ENCODE peak calls at places on chromosome 16, in eight cellular contexts. One of them, this sample, is unnamed.

GRCh38 chr16:84482001-84482891 is 22.2 kb downstream of the MEAK7 start:
- DNase-seq in Panc1: no peak
- DNase-seq in psoas muscle: no peak
- DNase-seq in astrocyte of the spinal cord: no peak
- DNase-seq in mucosa of descending colon: no peak
- DNase-seq in hepatocyte: peak
- DNase-seq in CD4-positive, alpha-beta T cell: no peak
- DNase-seq in NB4: no peak
- DNase-seq in this sample: no peak

GRCh38 chr16:49636608-49637007 is 219.3 kb downstream of the ZNF423 start:
- DNase-seq in hepatocyte: no peak
- DNase-seq in mucosa of descending colon: no peak
- DNase-seq in NB4: no peak
- DNase-seq in psoas muscle: peak
- DNase-seq in astrocyte of the spinal cord: no peak
- DNase-seq in CD4-positive, alpha-beta T cell: no peak
- DNase-seq in Panc1: no peak
- DNase-seq in this sample: no peak

GRCh38 chr16:89897204-89897603 is 21.5 kb upstream of the MC1R start:
- DNase-seq in mucosa of descending colon: no peak
- DNase-seq in CD4-positive, alpha-beta T cell: no peak
- DNase-seq in Panc1: no peak
- DNase-seq in hepatocyte: no peak
- DNase-seq in astrocyte of the spinal cord: no peak
- DNase-seq in NB4: no peak
- DNase-seq in psoas muscle: peak
- DNase-seq in this sample: no peak

GRCh38 chr16:6892961-6893360 is 439.7 kb upstream of the RBFOX1 start:
- DNase-seq in psoas muscle: no peak
- DNase-seq in astrocyte of the spinal cord: no peak
- DNase-seq in mucosa of descending colon: no peak
- DNase-seq in CD4-positive, alpha-beta T cell: no peak
- DNase-seq in hepatocyte: no peak
- DNase-seq in NB4: no peak
- DNase-seq in Panc1: no peak
- DNase-seq in this sample: no peak

GRCh38 chr16:22291860-22292692 is 5.1 kb upstream of the POLR3E start:
- DNase-seq in astrocyte of the spinal cord: peak
- DNase-seq in mucosa of descending colon: no peak
- DNase-seq in hepatocyte: no peak
- DNase-seq in Panc1: no peak
- DNase-seq in CD4-positive, alpha-beta T cell: no peak
- DNase-seq in NB4: no peak
- DNase-seq in psoas muscle: no peak
- DNase-seq in this sample: peak

GRCh38 chr16:56932588-56933265 is 785 bp downstream of the HERPUD1 start:
- DNase-seq in astrocyte of the spinal cord: peak
- DNase-seq in Panc1: peak
- DNase-seq in hepatocyte: peak
- DNase-seq in NB4: peak
- DNase-seq in psoas muscle: peak
- DNase-seq in CD4-positive, alpha-beta T cell: peak
- DNase-seq in mucosa of descending colon: peak
- DNase-seq in this sample: peak

GRCh38 chr16:5315914-5316313 is 218.3 kb upstream of the EEF2KMT start:
- DNase-seq in astrocyte of the spinal cord: no peak
- DNase-seq in Panc1: no peak
- DNase-seq in mucosa of descending colon: no peak
- DNase-seq in CD4-positive, alpha-beta T cell: no peak
- DNase-seq in NB4: no peak
- DNase-seq in hepatocyte: no peak
- DNase-seq in psoas muscle: no peak
- DNase-seq in this sample: no peak

GRCh38 chr16:79758615-79759346 is 158.2 kb upstream of the MAF start:
- DNase-seq in CD4-positive, alpha-beta T cell: no peak
- DNase-seq in Panc1: no peak
- DNase-seq in mucosa of descending colon: no peak
- DNase-seq in hepatocyte: peak
- DNase-seq in psoas muscle: no peak
- DNase-seq in astrocyte of the spinal cord: peak
- DNase-seq in NB4: no peak
- DNase-seq in this sample: no peak

GRCh38 chr16:83623091-83623730 is 184.6 kb upstream of the HSBP1 start:
- DNase-seq in psoas muscle: no peak
- DNase-seq in CD4-positive, alpha-beta T cell: no peak
- DNase-seq in mucosa of descending colon: no peak
- DNase-seq in astrocyte of the spinal cord: no peak
- DNase-seq in NB4: no peak
- DNase-seq in hepatocyte: no peak
- DNase-seq in Panc1: no peak
- DNase-seq in this sample: no peak

GRCh38 chr16:29025735-29026134 is 40.9 kb downstream of the LAT start:
- DNase-seq in psoas muscle: no peak
- DNase-seq in CD4-positive, alpha-beta T cell: no peak
- DNase-seq in NB4: no peak
- DNase-seq in hepatocyte: no peak
- DNase-seq in astrocyte of the spinal cord: no peak
- DNase-seq in Panc1: no peak
- DNase-seq in mucosa of descending colon: no peak
- DNase-seq in this sample: no peak

GRCh38 chr16:5336898-5337297 is 239.3 kb upstream of the EEF2KMT start:
- DNase-seq in hepatocyte: no peak
- DNase-seq in CD4-positive, alpha-beta T cell: no peak
- DNase-seq in psoas muscle: no peak
- DNase-seq in NB4: no peak
- DNase-seq in astrocyte of the spinal cord: no peak
- DNase-seq in Panc1: no peak
- DNase-seq in mucosa of descending colon: no peak
- DNase-seq in this sample: no peak

GRCh38 chr16:30490210-30490609 is 17.7 kb downstream of the ITGAL start:
- DNase-seq in CD4-positive, alpha-beta T cell: no peak
- DNase-seq in Panc1: no peak
- DNase-seq in psoas muscle: no peak
- DNase-seq in NB4: no peak
- DNase-seq in hepatocyte: no peak
- DNase-seq in mucosa of descending colon: no peak
- DNase-seq in astrocyte of the spinal cord: no peak
- DNase-seq in this sample: peak

GRCh38 chr16:21523411-21524067 is 75.8 kb upstream of the METTL9 start:
- DNase-seq in CD4-positive, alpha-beta T cell: no peak
- DNase-seq in hepatocyte: no peak
- DNase-seq in astrocyte of the spinal cord: no peak
- DNase-seq in NB4: no peak
- DNase-seq in Panc1: no peak
- DNase-seq in mucosa of descending colon: no peak
- DNase-seq in psoas muscle: no peak
- DNase-seq in this sample: no peak

GRCh38 chr16:30747331-30747730 is 894 bp upstream of the PHKG2 start:
- DNase-seq in NB4: no peak
- DNase-seq in astrocyte of the spinal cord: peak
- DNase-seq in psoas muscle: no peak
- DNase-seq in CD4-positive, alpha-beta T cell: no peak
- DNase-seq in Panc1: no peak
- DNase-seq in hepatocyte: peak
- DNase-seq in mucosa of descending colon: no peak
- DNase-seq in this sample: peak

DNA sequence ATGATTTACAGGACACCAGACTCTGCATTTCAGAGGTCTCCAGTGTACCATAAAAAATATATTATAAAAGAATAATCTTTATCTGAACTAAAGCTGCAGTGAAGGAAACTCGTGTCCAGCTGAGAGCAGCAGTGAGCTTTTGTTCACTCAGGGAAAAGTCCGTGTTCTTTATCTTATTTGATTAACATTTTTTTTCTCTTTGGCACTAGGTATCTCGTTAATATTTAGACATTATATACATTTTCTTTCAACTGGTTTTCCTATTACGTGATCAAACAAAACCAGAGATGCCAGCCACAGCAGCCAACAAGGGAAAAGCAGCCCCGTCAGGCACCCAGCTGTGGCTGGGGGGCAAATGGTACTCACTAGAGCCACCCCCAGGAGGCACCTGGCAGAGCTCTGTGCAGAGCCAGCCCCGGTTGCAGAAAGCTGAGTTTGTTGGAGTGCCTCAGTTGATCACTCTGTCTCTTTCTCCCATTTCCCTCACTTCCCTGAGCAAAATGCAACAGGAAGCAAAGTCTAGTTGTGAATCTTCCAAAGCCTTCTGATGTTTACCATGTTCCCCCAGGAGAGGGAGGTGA is 1.1 kb upstream of the HS3ST4 start:
- DNase-seq in mucosa of descending colon: no peak
- DNase-seq in psoas muscle: no peak
- DNase-seq in hepatocyte: no peak
- DNase-seq in NB4: no peak
- DNase-seq in Panc1: no peak
- DNase-seq in CD4-positive, alpha-beta T cell: no peak
- DNase-seq in astrocyte of the spinal cord: no peak
- DNase-seq in this sample: no peak
- TF ChIP-seq CTCF in mucosa of descending colon: no peak
- TF ChIP-seq CTCF in psoas muscle: no peak
- TF ChIP-seq CTCF in hepatocyte: peak
- TF ChIP-seq CTCF in NB4: no peak
- TF ChIP-seq CTCF in Panc1: peak
- TF ChIP-seq CTCF in CD4-positive, alpha-beta T cell: no peak
- TF ChIP-seq CTCF in astrocyte of the spinal cord: no peak
- TF ChIP-seq CTCF in this sample: no peak

GRCh38 chr16:25256821-25257503 is 683 bp downstream of the ZKSCAN2 start:
- DNase-seq in Panc1: peak
- DNase-seq in mucosa of descending colon: peak
- DNase-seq in psoas muscle: no peak
- DNase-seq in hepatocyte: peak
- DNase-seq in CD4-positive, alpha-beta T cell: no peak
- DNase-seq in astrocyte of the spinal cord: peak
- DNase-seq in NB4: peak
- DNase-seq in this sample: peak
- TF ChIP-seq CTCF in Panc1: no peak
- TF ChIP-seq CTCF in mucosa of descending colon: no peak
- TF ChIP-seq CTCF in psoas muscle: no peak
- TF ChIP-seq CTCF in hepatocyte: peak
- TF ChIP-seq CTCF in CD4-positive, alpha-beta T cell: no peak
- TF ChIP-seq CTCF in astrocyte of the spinal cord: no peak
- TF ChIP-seq CTCF in NB4: peak
- TF ChIP-seq CTCF in this sample: peak

GRCh38 chr16:70455910-70456309 is 1.5 kb downstream of the FCSK start:
- DNase-seq in astrocyte of the spinal cord: no peak
- DNase-seq in mucosa of descending colon: no peak
- DNase-seq in NB4: no peak
- DNase-seq in psoas muscle: no peak
- DNase-seq in Panc1: no peak
- DNase-seq in hepatocyte: no peak
- DNase-seq in CD4-positive, alpha-beta T cell: no peak
- DNase-seq in this sample: no peak
- TF ChIP-seq CTCF in astrocyte of the spinal cord: no peak
- TF ChIP-seq CTCF in mucosa of descending colon: no peak
- TF ChIP-seq CTCF in NB4: no peak
- TF ChIP-seq CTCF in psoas muscle: no peak
- TF ChIP-seq CTCF in Panc1: no peak
- TF ChIP-seq CTCF in hepatocyte: no peak
- TF ChIP-seq CTCF in CD4-positive, alpha-beta T cell: no peak
- TF ChIP-seq CTCF in this sample: no peak

GRCh38 chr16:47486856-47487255 is 25.7 kb downstream of the PHKB start:
- DNase-seq in mucosa of descending colon: no peak
- DNase-seq in hepatocyte: no peak
- DNase-seq in NB4: no peak
- DNase-seq in Panc1: no peak
- DNase-seq in CD4-positive, alpha-beta T cell: no peak
- DNase-seq in psoas muscle: no peak
- DNase-seq in astrocyte of the spinal cord: no peak
- DNase-seq in this sample: no peak

GRCh38 chr16:47492036-47492427 is 30.9 kb downstream of the PHKB start:
- DNase-seq in mucosa of descending colon: no peak
- DNase-seq in CD4-positive, alpha-beta T cell: no peak
- DNase-seq in psoas muscle: no peak
- DNase-seq in hepatocyte: no peak
- DNase-seq in Panc1: no peak
- DNase-seq in astrocyte of the spinal cord: no peak
- DNase-seq in NB4: no peak
- DNase-seq in this sample: no peak

GRCh38 chr16:47490471-47490870 is 29.3 kb downstream of the PHKB start:
- DNase-seq in astrocyte of the spinal cord: no peak
- DNase-seq in psoas muscle: no peak
- DNase-seq in hepatocyte: no peak
- DNase-seq in NB4: no peak
- DNase-seq in Panc1: no peak
- DNase-seq in CD4-positive, alpha-beta T cell: no peak
- DNase-seq in mucosa of descending colon: no peak
- DNase-seq in this sample: no peak

GRCh38 chr16:47483616-47484015 is 22.5 kb downstream of the PHKB start:
- DNase-seq in CD4-positive, alpha-beta T cell: no peak
- DNase-seq in NB4: no peak
- DNase-seq in hepatocyte: no peak
- DNase-seq in astrocyte of the spinal cord: no peak
- DNase-seq in mucosa of descending colon: no peak
- DNase-seq in psoas muscle: no peak
- DNase-seq in Panc1: no peak
- DNase-seq in this sample: no peak

DNA sequence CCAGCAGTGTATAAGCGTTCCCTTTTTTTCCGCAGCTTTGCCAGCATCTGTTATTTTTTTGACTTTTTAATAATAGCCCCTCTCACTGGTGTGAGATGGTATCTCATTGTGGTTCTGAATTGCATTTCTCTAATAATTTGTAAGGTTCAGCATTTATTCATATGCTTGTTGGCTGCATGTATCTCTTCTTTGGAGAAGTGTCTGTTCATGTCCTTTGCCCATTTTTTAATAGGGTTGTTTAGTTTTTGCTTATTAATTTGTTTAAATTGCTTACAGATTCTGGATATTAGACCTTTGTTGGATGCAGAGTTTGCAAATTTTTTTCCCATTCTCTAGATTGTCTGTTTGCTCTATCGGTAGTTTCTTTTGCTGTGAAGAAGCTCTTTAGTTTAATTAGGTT is 26.9 kb downstream of the PHKB start:
- DNase-seq in CD4-positive, alpha-beta T cell: no peak
- DNase-seq in Panc1: no peak
- DNase-seq in psoas muscle: no peak
- DNase-seq in NB4: no peak
- DNase-seq in hepatocyte: no peak
- DNase-seq in astrocyte of the spinal cord: no peak
- DNase-seq in mucosa of descending colon: no peak
- DNase-seq in this sample: no peak
- TF ChIP-seq CTCF in CD4-positive, alpha-beta T cell: no peak
- TF ChIP-seq CTCF in Panc1: no peak
- TF ChIP-seq CTCF in psoas muscle: no peak
- TF ChIP-seq CTCF in NB4: no peak
- TF ChIP-seq CTCF in hepatocyte: no peak
- TF ChIP-seq CTCF in astrocyte of the spinal cord: no peak
- TF ChIP-seq CTCF in mucosa of descending colon: no peak
- TF ChIP-seq CTCF in this sample: no peak

This sample was measured in AG10803.